ENCODE peak calls at places on chromosomes 4 and X, in ten cellular contexts. X, U, P, H, Q, D, A, O, N and T are unnamed samples.

GRCh38 chr4:82745173-82745842 is 53.3 kb downstream of the SCD5 start:
- DNase-seq in N (no peak), A (no peak), Q (peak), U (no peak), X (no peak), H (no peak), D (no peak), P (peak), O (peak), T (no peak)

GRCh38 chr4:123406862-123407261 is 10.3 kb downstream of the SPRY1 start:
- DNase-seq in D (no peak), P (no peak), H (no peak), A (no peak), U (no peak), X (no peak), O (no peak), Q (no peak), N (no peak), T (no peak)

GRCh38 chrX:39600222-39600621 is 497.5 kb downstream of the BCOR start:
- DNase-seq in U (no peak), P (no peak), N (no peak), A (no peak), X (no peak), Q (no peak), O (no peak), H (no peak), D (no peak), T (no peak)

GRCh38 chr4:105550641-105551040 is 1.8 kb upstream of the ARHGEF38 start:
- DNase-seq in O (peak), A (no peak), P (peak), H (no peak), Q (no peak), U (no peak), N (no peak), X (no peak), D (no peak), T (no peak)

GRCh38 chr4:32917586-32917985 is 2197.4 kb downstream of the PCDH7 start:
- DNase-seq in A (no peak), P (no peak), H (no peak), U (no peak), N (no peak), O (no peak), X (no peak), D (no peak), Q (no peak), T (no peak)

GRCh38 chr4:83381173-83381572 is 46.5 kb upstream of the HPSE start:
- DNase-seq in N (no peak), Q (no peak), P (no peak), H (no peak), D (no peak), X (no peak), U (no peak), O (no peak), A (no peak), T (no peak)

GRCh38 chr4:157372154-157372553 is 151.6 kb downstream of the GRIA2 start:
- DNase-seq in X (no peak), D (no peak), A (no peak), H (no peak), U (no peak), N (no peak), O (no peak), Q (no peak), P (no peak), T (no peak)

GRCh38 chrX:132676102-132676501 is 187.3 kb upstream of the MBNL3 start:
- DNase-seq in N (no peak), X (no peak), P (no peak), U (no peak), D (no peak), Q (no peak), A (no peak), H (no peak), O (no peak), T (no peak)

GRCh38 chr4:114417214-114417613 is 181.4 kb upstream of the UGT8 start:
- DNase-seq in A (no peak), X (no peak), O (no peak), H (no peak), Q (no peak), N (no peak), D (peak), U (no peak), P (no peak), T (no peak)

GRCh38 chr4:147984065-147984777 is 252.3 kb downstream of the ARHGAP10 start:
- DNase-seq in O (peak), A (no peak), Q (peak), N (no peak), D (peak), P (peak), H (no peak), U (no peak), X (no peak), T (peak)

GRCh38 chr4:76881375-76881774 is 16.6 kb downstream of the SOWAHB start:
- DNase-seq in Q (no peak), X (no peak), P (no peak), U (no peak), O (no peak), A (no peak), D (no peak), N (no peak), H (no peak), T (no peak)

GRCh38 chrX:7090506-7091095 is 56.9 kb upstream of the STS start:
- DNase-seq in A (no peak), Q (no peak), H (no peak), O (no peak), N (no peak), X (no peak), D (no peak), U (no peak), P (no peak), T (no peak)

GRCh38 chr4:681736-682451 is 7.1 kb downstream of the SLC49A3 start:
- DNase-seq in H (no peak), O (no peak), Q (no peak), N (no peak), P (no peak), A (peak), U (no peak), X (no peak), D (no peak), T (peak)

GRCh38 chr4:188661502-188661901 is 522.3 kb downstream of the TRIML1 start:
- DNase-seq in O (no peak), P (peak), U (no peak), X (no peak), D (no peak), Q (peak), H (no peak), N (no peak), A (no peak), T (no peak)

GRCh38 chr4:150867148-150867547 is 147.9 kb downstream of the LRBA start:
- DNase-seq in X (no peak), N (no peak), P (peak), D (peak), U (no peak), Q (peak), O (peak), H (peak), A (no peak), T (peak)

GRCh38 chr4:8467016-8467415 is 26.4 kb downstream of the TRMT44 start:
- DNase-seq in A (no peak), D (no peak), N (no peak), H (no peak), O (no peak), X (no peak), Q (no peak), P (no peak), U (no peak), T (no peak)

GRCh38 chr4:8470451-8471024 is 30.0 kb downstream of the TRMT44 start:
- DNase-seq in D (no peak), N (no peak), X (no peak), U (no peak), P (no peak), H (no peak), Q (no peak), O (no peak), A (no peak), T (no peak)

GRCh38 chr4:8471211-8471875 is 30.8 kb downstream of the TRMT44 start:
- DNase-seq in Q (no peak), O (no peak), N (no peak), X (no peak), H (no peak), U (no peak), A (no peak), P (no peak), D (no peak), T (no peak)

GRCh38 chr4:8468746-8469535 is 28.4 kb downstream of the TRMT44 start:
- DNase-seq in Q (peak), H (peak), P (peak), A (no peak), D (peak), X (peak), N (no peak), O (peak), U (peak), T (peak)

DNA sequence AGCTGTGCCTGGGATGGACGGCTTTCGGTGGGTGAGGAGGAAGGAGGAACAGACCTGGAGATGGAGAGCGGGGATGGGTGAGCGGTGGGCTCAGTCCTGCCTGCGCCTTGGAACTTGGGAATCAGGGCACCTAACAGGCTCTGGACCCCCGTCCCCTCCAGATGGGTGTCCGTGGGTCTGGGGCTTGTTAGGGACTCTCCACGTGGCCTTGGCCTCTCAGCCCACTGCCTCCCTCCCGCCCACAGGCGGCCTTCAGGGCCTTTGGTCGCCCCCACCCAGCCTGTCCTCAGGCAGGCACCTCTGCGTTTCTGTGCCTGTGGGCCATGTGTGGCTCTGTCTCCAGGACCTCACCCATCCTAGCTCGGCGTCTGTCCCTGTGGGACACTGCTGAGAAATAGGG is 29.0 kb downstream of the TRMT44 start:
- DNase-seq in H (no peak), P (no peak), D (no peak), Q (no peak), O (no peak), A (no peak), U (no peak), N (no peak), X (no peak), T (no peak)
- TF ChIP-seq CTCF in H (no peak), P (no peak), D (no peak), Q (no peak), O (no peak), A (no peak), U (no peak), N (no peak), X (no peak), T (no peak)

GRCh38 chr4:158768577-158769174 is at the start of gene FNIP2:
- DNase-seq in N (peak), Q (peak), H (peak), P (peak), O (peak), X (peak), A (peak), D (peak), U (peak), T (peak)
- TF ChIP-seq CTCF in N (no peak), Q (no peak), H (no peak), P (no peak), O (no peak), X (no peak), A (no peak), D (no peak), U (no peak), T (no peak)

DNA sequence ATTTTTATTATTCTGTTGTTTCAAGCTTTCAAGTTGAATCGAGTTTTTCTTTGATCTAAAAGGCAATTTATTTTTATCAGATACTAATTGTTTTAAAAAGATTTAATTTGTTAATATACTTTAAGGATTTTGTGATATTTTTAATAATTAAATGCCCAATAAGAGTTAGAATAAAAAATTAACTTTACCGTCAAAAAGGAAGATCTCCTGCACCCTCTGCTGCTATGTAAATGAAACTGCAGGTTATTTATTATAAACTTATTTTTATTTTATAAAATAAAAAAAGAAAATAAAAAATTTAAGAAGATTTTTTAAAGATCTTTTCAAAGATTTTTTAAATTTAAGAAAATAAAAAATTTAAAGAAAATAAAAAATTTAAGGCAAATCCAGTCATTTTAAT is 166.1 kb downstream of the CCSER1 start:
- DNase-seq in D (peak), P (peak), U (no peak), N (no peak), X (no peak), H (no peak), A (no peak), Q (peak), O (peak), T (no peak)
- TF ChIP-seq CTCF in D (peak), P (peak), U (peak), N (no peak), X (peak), H (peak), A (no peak), Q (peak), O (peak), T (no peak)

DNA sequence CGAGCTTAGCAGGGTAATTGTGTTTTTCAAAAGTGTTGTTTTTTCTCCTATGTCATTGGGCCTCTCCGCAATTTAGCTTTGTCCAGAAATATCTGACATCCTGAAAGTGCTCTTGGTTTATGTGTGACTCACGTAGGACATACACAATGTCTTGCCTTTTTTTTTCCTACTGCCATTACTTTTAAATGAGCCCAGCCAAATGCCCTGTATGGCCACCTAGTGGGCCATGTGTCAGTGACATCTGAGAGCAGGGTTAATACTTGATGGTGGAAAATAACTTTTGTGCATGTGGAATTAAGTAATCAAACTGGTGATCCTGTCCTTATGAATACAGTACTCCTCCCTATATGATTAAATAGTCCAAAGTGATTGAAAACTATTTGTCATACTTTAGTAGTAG is 1411.1 kb upstream of the TENM3 start:
- DNase-seq in A (no peak), P (no peak), X (no peak), H (no peak), U (no peak), O (no peak), N (no peak), D (peak), Q (no peak), T (no peak)
- TF ChIP-seq CTCF in A (no peak), P (peak), X (no peak), H (no peak), U (peak), O (no peak), N (no peak), D (peak), Q (peak), T (no peak)

GRCh38 chr4:90641856-90642599 is 514.8 kb downstream of the CCSER1 start:
- DNase-seq in P (no peak), D (no peak), Q (no peak), U (no peak), X (no peak), A (no peak), N (no peak), H (no peak), O (no peak), T (no peak)
- TF ChIP-seq CTCF in P (no peak), D (no peak), Q (no peak), U (no peak), X (no peak), A (no peak), N (no peak), H (no peak), O (no peak), T (no peak)